ENCODE peak calls at places on chromosomes 5 and 9, in nine cellular contexts. One of them, this sample, is unnamed.

GRCh38 chr5:76583163-76584047 is 39.8 kb downstream of the F2RL2 start:
- DNase-seq in kidney epithelial cell: no peak
- DNase-seq in colonic mucosa: no peak
- DNase-seq in astrocyte of the spinal cord: peak
- DNase-seq in naive thymus-derived CD4-positive, alpha-beta T cell: peak
- DNase-seq in GM23248: peak
- DNase-seq in fibroblast of pulmonary artery: peak
- DNase-seq in HFF-Myc: no peak
- DNase-seq in OCI-LY7: peak
- DNase-seq in this sample: peak

GRCh38 chr5:111603446-111603827 is 91.1 kb upstream of the STARD4 start:
- DNase-seq in kidney epithelial cell: peak
- DNase-seq in colonic mucosa: no peak
- DNase-seq in astrocyte of the spinal cord: peak
- DNase-seq in naive thymus-derived CD4-positive, alpha-beta T cell: no peak
- DNase-seq in GM23248: no peak
- DNase-seq in fibroblast of pulmonary artery: peak
- DNase-seq in HFF-Myc: no peak
- DNase-seq in OCI-LY7: no peak
- DNase-seq in this sample: no peak

GRCh38 chr5:10760976-10761841 is at the start of gene DAP:
- DNase-seq in kidney epithelial cell: peak
- DNase-seq in colonic mucosa: peak
- DNase-seq in astrocyte of the spinal cord: peak
- DNase-seq in naive thymus-derived CD4-positive, alpha-beta T cell: peak
- DNase-seq in GM23248: peak
- DNase-seq in fibroblast of pulmonary artery: peak
- DNase-seq in HFF-Myc: peak
- DNase-seq in OCI-LY7: peak
- DNase-seq in this sample: peak

GRCh38 chr5:131765261-131765660 is 31.6 kb downstream of the FNIP1 start:
- DNase-seq in kidney epithelial cell: no peak
- DNase-seq in colonic mucosa: no peak
- DNase-seq in astrocyte of the spinal cord: no peak
- DNase-seq in naive thymus-derived CD4-positive, alpha-beta T cell: no peak
- DNase-seq in GM23248: no peak
- DNase-seq in fibroblast of pulmonary artery: no peak
- DNase-seq in HFF-Myc: no peak
- DNase-seq in OCI-LY7: no peak
- DNase-seq in this sample: no peak

GRCh38 chr5:102627311-102627710 is 127.8 kb upstream of the PAM start:
- DNase-seq in kidney epithelial cell: peak
- DNase-seq in colonic mucosa: no peak
- DNase-seq in astrocyte of the spinal cord: peak
- DNase-seq in naive thymus-derived CD4-positive, alpha-beta T cell: no peak
- DNase-seq in GM23248: peak
- DNase-seq in fibroblast of pulmonary artery: peak
- DNase-seq in HFF-Myc: no peak
- DNase-seq in OCI-LY7: no peak
- DNase-seq in this sample: no peak

GRCh38 chr5:149549461-149550266 is 1.6 kb downstream of the CSNK1A1 start:
- DNase-seq in kidney epithelial cell: no peak
- DNase-seq in colonic mucosa: peak
- DNase-seq in astrocyte of the spinal cord: peak
- DNase-seq in naive thymus-derived CD4-positive, alpha-beta T cell: peak
- DNase-seq in GM23248: peak
- DNase-seq in fibroblast of pulmonary artery: peak
- DNase-seq in HFF-Myc: no peak
- DNase-seq in OCI-LY7: peak
- DNase-seq in this sample: peak

GRCh38 chr9:2765250-2765880 is 48.1 kb downstream of the KCNV2 start:
- DNase-seq in kidney epithelial cell: no peak
- DNase-seq in colonic mucosa: no peak
- DNase-seq in astrocyte of the spinal cord: no peak
- DNase-seq in naive thymus-derived CD4-positive, alpha-beta T cell: peak
- DNase-seq in GM23248: no peak
- DNase-seq in fibroblast of pulmonary artery: no peak
- DNase-seq in HFF-Myc: no peak
- DNase-seq in OCI-LY7: no peak
- DNase-seq in this sample: no peak

GRCh38 chr9:121359358-121360294 is 10.4 kb downstream of the STOM start:
- DNase-seq in kidney epithelial cell: no peak
- DNase-seq in colonic mucosa: no peak
- DNase-seq in astrocyte of the spinal cord: peak
- DNase-seq in naive thymus-derived CD4-positive, alpha-beta T cell: no peak
- DNase-seq in GM23248: peak
- DNase-seq in fibroblast of pulmonary artery: peak
- DNase-seq in HFF-Myc: no peak
- DNase-seq in OCI-LY7: no peak
- DNase-seq in this sample: no peak

GRCh38 chr9:82583524-82583923 is 479.4 kb downstream of the RASEF start:
- DNase-seq in kidney epithelial cell: no peak
- DNase-seq in colonic mucosa: no peak
- DNase-seq in astrocyte of the spinal cord: no peak
- DNase-seq in naive thymus-derived CD4-positive, alpha-beta T cell: no peak
- DNase-seq in GM23248: no peak
- DNase-seq in fibroblast of pulmonary artery: no peak
- DNase-seq in HFF-Myc: no peak
- DNase-seq in OCI-LY7: no peak
- DNase-seq in this sample: no peak

GRCh38 chr5:117318528-117318927 is 743.9 kb upstream of the SEMA6A start:
- DNase-seq in kidney epithelial cell: no peak
- DNase-seq in colonic mucosa: no peak
- DNase-seq in astrocyte of the spinal cord: no peak
- DNase-seq in naive thymus-derived CD4-positive, alpha-beta T cell: no peak
- DNase-seq in GM23248: no peak
- DNase-seq in fibroblast of pulmonary artery: no peak
- DNase-seq in HFF-Myc: no peak
- DNase-seq in OCI-LY7: no peak
- DNase-seq in this sample: no peak

GRCh38 chr9:100394819-100395218 is 32.1 kb upstream of the MSANTD3 start:
- DNase-seq in kidney epithelial cell: no peak
- DNase-seq in colonic mucosa: no peak
- DNase-seq in astrocyte of the spinal cord: peak
- DNase-seq in naive thymus-derived CD4-positive, alpha-beta T cell: no peak
- DNase-seq in GM23248: peak
- DNase-seq in fibroblast of pulmonary artery: peak
- DNase-seq in HFF-Myc: no peak
- DNase-seq in OCI-LY7: no peak
- DNase-seq in this sample: no peak

GRCh38 chr5:81924467-81924866 is 47.4 kb upstream of the ATG10 start:
- DNase-seq in kidney epithelial cell: no peak
- DNase-seq in colonic mucosa: no peak
- DNase-seq in astrocyte of the spinal cord: no peak
- DNase-seq in naive thymus-derived CD4-positive, alpha-beta T cell: no peak
- DNase-seq in GM23248: no peak
- DNase-seq in fibroblast of pulmonary artery: no peak
- DNase-seq in HFF-Myc: no peak
- DNase-seq in OCI-LY7: no peak
- DNase-seq in this sample: no peak

GRCh38 chr5:148457183-148457620 is 73.4 kb downstream of the FBXO38 start:
- DNase-seq in kidney epithelial cell: no peak
- DNase-seq in colonic mucosa: no peak
- DNase-seq in astrocyte of the spinal cord: no peak
- DNase-seq in naive thymus-derived CD4-positive, alpha-beta T cell: no peak
- DNase-seq in GM23248: peak
- DNase-seq in fibroblast of pulmonary artery: no peak
- DNase-seq in HFF-Myc: no peak
- DNase-seq in OCI-LY7: peak
- DNase-seq in this sample: peak

GRCh38 chr9:128634651-128635262 is 21.9 kb downstream of the DYNC2I2 start:
- DNase-seq in kidney epithelial cell: no peak
- DNase-seq in colonic mucosa: no peak
- DNase-seq in astrocyte of the spinal cord: no peak
- DNase-seq in naive thymus-derived CD4-positive, alpha-beta T cell: no peak
- DNase-seq in GM23248: no peak
- DNase-seq in fibroblast of pulmonary artery: no peak
- DNase-seq in HFF-Myc: no peak
- DNase-seq in OCI-LY7: no peak
- DNase-seq in this sample: no peak
- H3K4me3 ChIP-seq in kidney epithelial cell: no peak
- H3K4me3 ChIP-seq in colonic mucosa: no peak
- H3K4me3 ChIP-seq in astrocyte of the spinal cord: no peak
- H3K4me3 ChIP-seq in naive thymus-derived CD4-positive, alpha-beta T cell: no peak
- H3K4me3 ChIP-seq in GM23248: no peak
- H3K4me3 ChIP-seq in fibroblast of pulmonary artery: no peak
- H3K4me3 ChIP-seq in HFF-Myc: no peak
- H3K4me3 ChIP-seq in OCI-LY7: no peak
- H3K4me3 ChIP-seq in this sample: no peak

GRCh38 chr9:136665111-136665703 is 2.5 kb downstream of the EGFL7 start:
- DNase-seq in kidney epithelial cell: no peak
- DNase-seq in colonic mucosa: no peak
- DNase-seq in astrocyte of the spinal cord: no peak
- DNase-seq in naive thymus-derived CD4-positive, alpha-beta T cell: no peak
- DNase-seq in GM23248: peak
- DNase-seq in fibroblast of pulmonary artery: no peak
- DNase-seq in HFF-Myc: no peak
- DNase-seq in OCI-LY7: no peak
- DNase-seq in this sample: no peak
- H3K4me3 ChIP-seq in kidney epithelial cell: peak
- H3K4me3 ChIP-seq in colonic mucosa: peak
- H3K4me3 ChIP-seq in astrocyte of the spinal cord: peak
- H3K4me3 ChIP-seq in naive thymus-derived CD4-positive, alpha-beta T cell: no peak
- H3K4me3 ChIP-seq in GM23248: peak
- H3K4me3 ChIP-seq in fibroblast of pulmonary artery: peak
- H3K4me3 ChIP-seq in HFF-Myc: peak
- H3K4me3 ChIP-seq in OCI-LY7: no peak
- H3K4me3 ChIP-seq in this sample: peak

DNA sequence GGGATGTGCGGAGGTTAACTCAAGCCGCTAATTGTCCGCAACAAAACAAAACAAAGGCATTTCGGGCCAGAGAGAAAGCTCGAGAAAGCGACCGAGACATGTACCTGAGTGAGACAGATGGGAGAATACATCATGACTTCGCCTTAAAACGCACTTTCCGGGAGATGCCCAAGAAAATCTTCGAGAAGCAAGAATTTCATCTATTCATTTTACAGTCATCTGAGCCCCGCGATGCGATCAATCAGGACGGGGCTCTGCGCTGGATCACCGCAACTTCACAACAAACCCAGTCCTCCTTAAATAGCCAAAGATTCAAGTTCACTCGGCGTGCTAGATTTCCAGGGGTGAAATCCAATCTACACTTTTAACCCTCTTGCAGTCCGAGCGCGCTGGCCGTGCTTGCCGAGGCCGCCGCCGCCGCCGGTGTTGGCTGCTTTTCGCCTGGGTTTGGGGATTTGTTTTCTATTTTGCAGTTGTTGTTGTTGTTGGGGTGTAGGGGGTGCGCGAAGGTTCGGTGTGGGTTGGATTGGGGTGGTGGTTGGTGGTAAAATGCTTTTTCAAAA is 482 bp downstream of the NFIB start:
- DNase-seq in kidney epithelial cell: no peak
- DNase-seq in colonic mucosa: peak
- DNase-seq in astrocyte of the spinal cord: peak
- DNase-seq in naive thymus-derived CD4-positive, alpha-beta T cell: no peak
- DNase-seq in GM23248: peak
- DNase-seq in fibroblast of pulmonary artery: no peak
- DNase-seq in HFF-Myc: no peak
- DNase-seq in OCI-LY7: peak
- DNase-seq in this sample: peak
- H3K4me3 ChIP-seq in kidney epithelial cell: peak
- H3K4me3 ChIP-seq in colonic mucosa: peak
- H3K4me3 ChIP-seq in astrocyte of the spinal cord: peak
- H3K4me3 ChIP-seq in naive thymus-derived CD4-positive, alpha-beta T cell: no peak
- H3K4me3 ChIP-seq in GM23248: peak
- H3K4me3 ChIP-seq in fibroblast of pulmonary artery: peak
- H3K4me3 ChIP-seq in HFF-Myc: peak
- H3K4me3 ChIP-seq in OCI-LY7: peak
- H3K4me3 ChIP-seq in this sample: peak

DNA sequence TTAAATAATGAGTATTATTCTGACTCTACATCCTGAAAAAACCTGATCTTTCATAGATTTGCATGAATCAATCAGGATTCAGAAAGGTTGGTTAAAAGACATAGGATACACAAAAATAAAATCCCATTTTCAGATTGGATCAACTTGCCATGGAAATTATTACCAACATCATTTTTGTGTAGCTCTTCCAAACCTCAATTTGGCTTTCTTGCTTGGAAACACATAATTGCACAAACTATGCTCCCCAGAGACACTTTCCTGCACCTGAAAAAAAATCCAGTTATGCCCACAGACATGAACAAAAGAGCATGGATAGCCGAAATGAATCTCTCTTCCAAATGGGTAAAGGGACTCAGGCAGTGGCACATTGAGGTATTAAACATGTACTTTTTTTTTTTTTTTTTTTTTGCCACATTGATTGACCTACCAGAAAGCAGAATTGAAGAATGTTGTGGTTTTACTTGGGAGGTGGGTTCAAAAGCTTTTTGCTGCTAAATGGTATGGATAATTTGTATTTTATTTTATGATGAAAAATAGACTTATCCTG is 135.4 kb upstream of the FBN2 start:
- DNase-seq in kidney epithelial cell: no peak
- DNase-seq in colonic mucosa: no peak
- DNase-seq in astrocyte of the spinal cord: no peak
- DNase-seq in naive thymus-derived CD4-positive, alpha-beta T cell: no peak
- DNase-seq in GM23248: no peak
- DNase-seq in fibroblast of pulmonary artery: no peak
- DNase-seq in HFF-Myc: no peak
- DNase-seq in OCI-LY7: no peak
- DNase-seq in this sample: no peak
- H3K4me3 ChIP-seq in kidney epithelial cell: no peak
- H3K4me3 ChIP-seq in colonic mucosa: no peak
- H3K4me3 ChIP-seq in astrocyte of the spinal cord: no peak
- H3K4me3 ChIP-seq in naive thymus-derived CD4-positive, alpha-beta T cell: no peak
- H3K4me3 ChIP-seq in GM23248: no peak
- H3K4me3 ChIP-seq in fibroblast of pulmonary artery: no peak
- H3K4me3 ChIP-seq in HFF-Myc: no peak
- H3K4me3 ChIP-seq in OCI-LY7: no peak
- H3K4me3 ChIP-seq in this sample: no peak

GRCh38 chr5:2739360-2740050 is 12.0 kb downstream of the IRX2 start:
- DNase-seq in kidney epithelial cell: no peak
- DNase-seq in colonic mucosa: no peak
- DNase-seq in astrocyte of the spinal cord: peak
- DNase-seq in naive thymus-derived CD4-positive, alpha-beta T cell: no peak
- DNase-seq in GM23248: peak
- DNase-seq in fibroblast of pulmonary artery: no peak
- DNase-seq in HFF-Myc: no peak
- DNase-seq in OCI-LY7: no peak
- DNase-seq in this sample: no peak
- H3K4me3 ChIP-seq in kidney epithelial cell: peak
- H3K4me3 ChIP-seq in colonic mucosa: peak
- H3K4me3 ChIP-seq in astrocyte of the spinal cord: peak
- H3K4me3 ChIP-seq in naive thymus-derived CD4-positive, alpha-beta T cell: no peak
- H3K4me3 ChIP-seq in GM23248: peak
- H3K4me3 ChIP-seq in fibroblast of pulmonary artery: peak
- H3K4me3 ChIP-seq in HFF-Myc: peak
- H3K4me3 ChIP-seq in OCI-LY7: no peak
- H3K4me3 ChIP-seq in this sample: no peak